ENCODE peak calls at places on chromosomes 13 and 19, in four cellular contexts. One of them, this sample, is unnamed.

GRCh38 chr19:17807731-17808316 is 12.9 kb downstream of the B3GNT3 start:
- DNase-seq in breast epithelium: no peak
- DNase-seq in HTR-8/SVneo: no peak
- DNase-seq in HEK293T: no peak
- DNase-seq in this sample: no peak

GRCh38 chr13:77300176-77301141 is 26.4 kb downstream of the MYCBP2 start:
- DNase-seq in breast epithelium: no peak
- DNase-seq in HTR-8/SVneo: no peak
- DNase-seq in HEK293T: no peak
- DNase-seq in this sample: no peak

GRCh38 chr13:20993661-20994440 is 67.5 kb downstream of the LATS2 start:
- DNase-seq in HTR-8/SVneo: peak
- DNase-seq in HEK293T: no peak
- DNase-seq in breast epithelium: no peak
- DNase-seq in this sample: no peak

GRCh38 chr13:96519380-96519779 is 429.5 kb downstream of the HS6ST3 start:
- DNase-seq in HEK293T: no peak
- DNase-seq in HTR-8/SVneo: no peak
- DNase-seq in breast epithelium: no peak
- DNase-seq in this sample: no peak

GRCh38 chr19:12365094-12365371 is 450 bp downstream of the ZNF442 start:
- DNase-seq in HTR-8/SVneo: peak
- DNase-seq in breast epithelium: no peak
- DNase-seq in HEK293T: no peak
- DNase-seq in this sample: no peak

GRCh38 chr19:48928164-48929005 is 5.1 kb upstream of the DHDH start:
- DNase-seq in HTR-8/SVneo: no peak
- DNase-seq in breast epithelium: no peak
- DNase-seq in HEK293T: no peak
- DNase-seq in this sample: no peak

GRCh38 chr13:24149306-24150032 is 11.1 kb upstream of the SPATA13 start:
- DNase-seq in HEK293T: no peak
- DNase-seq in HTR-8/SVneo: no peak
- DNase-seq in breast epithelium: no peak
- DNase-seq in this sample: no peak

GRCh38 chr13:67619346-67619745 is 389.2 kb upstream of the PCDH9 start:
- DNase-seq in HEK293T: no peak
- DNase-seq in HTR-8/SVneo: no peak
- DNase-seq in breast epithelium: no peak
- DNase-seq in this sample: no peak

GRCh38 chr13:51518847-51519246 is 65.4 kb upstream of the WDFY2 start:
- DNase-seq in breast epithelium: no peak
- DNase-seq in HEK293T: no peak
- DNase-seq in HTR-8/SVneo: no peak
- DNase-seq in this sample: no peak

GRCh38 chr19:46571495-46571894 is 29.6 kb upstream of the CALM3 start:
- DNase-seq in HTR-8/SVneo: peak
- DNase-seq in HEK293T: peak
- DNase-seq in breast epithelium: no peak
- DNase-seq in this sample: peak

GRCh38 chr19:48398329-48399235 is 5.1 kb downstream of the GRIN2D start:
- DNase-seq in HEK293T: peak
- DNase-seq in breast epithelium: no peak
- DNase-seq in HTR-8/SVneo: no peak
- DNase-seq in this sample: no peak

GRCh38 chr13:104534847-104535246 is 1468.6 kb upstream of the SLC10A2 start:
- DNase-seq in HEK293T: peak
- DNase-seq in breast epithelium: no peak
- DNase-seq in HTR-8/SVneo: no peak
- DNase-seq in this sample: no peak

GRCh38 chr19:36265064-36265463 is 50.2 kb downstream of the ZNF146 start:
- DNase-seq in HTR-8/SVneo: no peak
- DNase-seq in breast epithelium: no peak
- DNase-seq in HEK293T: no peak
- DNase-seq in this sample: no peak

GRCh38 chr13:60019119-60019993 is 144.4 kb downstream of the DIAPH3 start:
- DNase-seq in breast epithelium: no peak
- DNase-seq in HTR-8/SVneo: no peak
- DNase-seq in HEK293T: no peak
- DNase-seq in this sample: no peak